ENCODE peak calls at places on chromosomes 7 and 10, in eight cellular contexts. R, A, G, M, C, Z, U and W are unnamed samples.

GRCh38 chr7:30815016-30815854 is 44.0 kb downstream of the MINDY4 start:
- DNase-seq in C (no peak), A (no peak), Z (no peak), R (no peak), U (peak), M (peak), G (no peak), W (no peak)

GRCh38 chr7:18177815-18178660 is 150.4 kb upstream of the PRPS1L1 start:
- DNase-seq in C (no peak), M (peak), A (peak), G (peak), R (no peak), Z (peak), U (no peak), W (no peak)

GRCh38 chr10:46540412-46541016 is 15.9 kb downstream of the GPRIN2 start:
- DNase-seq in R (no peak), U (peak), Z (peak), M (no peak), G (no peak), C (no peak), A (no peak), W (no peak)

GRCh38 chr10:124802313-124802675 is 675 bp downstream of the ABRAXAS2 start:
- DNase-seq in G (peak), U (no peak), C (peak), M (no peak), Z (no peak), A (no peak), R (no peak), W (no peak)

GRCh38 chr7:152523916-152524315 is 88.1 kb upstream of the KMT2C start:
- DNase-seq in Z (no peak), C (no peak), A (no peak), M (no peak), G (no peak), R (no peak), U (no peak), W (no peak)

GRCh38 chr7:128108641-128109423 is 77.6 kb upstream of the LRRC4 start:
- DNase-seq in R (no peak), C (peak), Z (no peak), U (peak), M (no peak), G (peak), A (no peak), W (no peak)

GRCh38 chr10:46272863-46273415 is 13.9 kb upstream of the ANTXRL start:
- DNase-seq in C (no peak), G (no peak), Z (no peak), U (no peak), A (no peak), R (no peak), M (no peak), W (no peak)

GRCh38 chr10:58565256-58565655 is 52.6 kb downstream of the BICC1 start:
- DNase-seq in C (no peak), M (no peak), U (no peak), A (no peak), R (peak), G (no peak), Z (no peak), W (no peak)

GRCh38 chr7:94301024-94301588 is 93.6 kb upstream of the COL1A2 start:
- DNase-seq in A (peak), G (peak), R (peak), Z (peak), C (no peak), M (peak), U (peak), W (peak)

GRCh38 chr10:17872191-17873091 is 63.3 kb downstream of the MRC1 start:
- DNase-seq in A (peak), G (peak), C (peak), M (peak), Z (peak), R (peak), U (no peak), W (no peak)

GRCh38 chr10:116408716-116409115 is 18.9 kb upstream of the PNLIPRP3 start:
- DNase-seq in M (no peak), Z (no peak), U (no peak), G (no peak), R (no peak), C (no peak), A (no peak), W (no peak)

GRCh38 chr7:2604608-2605174 is 27.1 kb upstream of the TTYH3 start:
- DNase-seq in A (no peak), U (no peak), R (no peak), C (no peak), M (no peak), Z (no peak), G (no peak), W (no peak)

GRCh38 chr7:43307522-43307921 is 195.1 kb downstream of the HECW1 start:
- DNase-seq in Z (no peak), A (no peak), U (no peak), C (no peak), M (no peak), G (peak), R (no peak), W (no peak)

GRCh38 chr10:132202070-132202970 is 15.6 kb downstream of the DPYSL4 start:
- DNase-seq in C (no peak), G (no peak), A (no peak), M (no peak), R (no peak), Z (no peak), U (no peak), W (no peak)

GRCh38 chr10:124049484-124049883 is 43.9 kb downstream of the CHST15 start:
- DNase-seq in C (no peak), Z (no peak), R (no peak), A (no peak), U (no peak), M (peak), G (no peak), W (no peak)

GRCh38 chr7:68224041-68224534 is 1227.5 kb downstream of the TYW1 start:
- DNase-seq in C (no peak), G (no peak), U (no peak), Z (no peak), R (peak), A (no peak), M (no peak), W (peak)

GRCh38 chr10:13420532-13421307 is 72.6 kb upstream of the SEPHS1 start:
- DNase-seq in G (no peak), A (no peak), U (no peak), R (no peak), C (no peak), M (no peak), Z (no peak), W (no peak)

GRCh38 chr10:31062856-31063255 is 31.2 kb upstream of the ZNF438 start:
- DNase-seq in U (no peak), M (no peak), Z (no peak), A (no peak), R (no peak), G (no peak), C (no peak), W (no peak)

GRCh38 chr10:117299435-117299834 is 58.5 kb downstream of the SLC18A2 start:
- DNase-seq in U (no peak), A (no peak), R (no peak), G (no peak), Z (no peak), M (no peak), C (no peak), W (no peak)

GRCh38 chr7:12696001-12696400 is 8.6 kb downstream of the ARL4A start:
- DNase-seq in A (no peak), C (no peak), G (no peak), R (no peak), Z (no peak), U (no peak), M (peak), W (no peak)

GRCh38 chr7:156474241-156474743 is 166.3 kb upstream of the RNF32 start:
- DNase-seq in R (no peak), A (no peak), G (peak), Z (peak), M (peak), U (no peak), C (no peak), W (no peak)

GRCh38 chr7:87984088-87984487 is 50.0 kb downstream of the ADAM22 start:
- DNase-seq in Z (no peak), G (no peak), A (no peak), M (no peak), R (no peak), C (no peak), U (no peak), W (no peak)

GRCh38 chr7:11170160-11170559 is 196.5 kb downstream of the PHF14 start:
- DNase-seq in C (no peak), Z (no peak), U (no peak), A (no peak), M (no peak), G (no peak), R (no peak), W (no peak)

GRCh38 chr7:137328389-137329120 is 15.0 kb downstream of the PTN start:
- DNase-seq in R (peak), Z (no peak), U (no peak), M (no peak), A (no peak), G (no peak), C (no peak), W (no peak)

GRCh38 chr10:44865289-44865671 is 45.9 kb upstream of the TMEM72 start:
- DNase-seq in M (no peak), C (no peak), G (peak), U (peak), Z (no peak), R (no peak), A (no peak), W (no peak)

GRCh38 chr7:157400171-157400860 is 63.5 kb downstream of the DNAJB6 start:
- DNase-seq in R (no peak), G (no peak), Z (no peak), A (no peak), C (no peak), U (peak), M (no peak), W (no peak)

GRCh38 chr10:50351483-50352146 is 100.3 kb upstream of the ASAH2 start:
- DNase-seq in A (no peak), Z (no peak), C (no peak), U (no peak), G (no peak), M (no peak), R (no peak), W (no peak)

GRCh38 chr7:95493247-95493646 is 7.5 kb downstream of the ASB4 start:
- DNase-seq in Z (no peak), A (no peak), C (no peak), G (no peak), U (no peak), M (peak), R (no peak), W (no peak)

GRCh38 chr7:101245147-101245668 is 327 bp upstream of the FIS1 start:
- DNase-seq in C (no peak), A (no peak), G (no peak), R (no peak), Z (no peak), M (no peak), U (no peak), W (no peak)

GRCh38 chr10:21827308-21827707 is 176.2 kb downstream of the DNAJC1 start:
- DNase-seq in C (no peak), Z (no peak), A (no peak), R (no peak), U (no peak), M (no peak), G (no peak), W (no peak)

GRCh38 chr10:59057350-59057749 is 119.1 kb upstream of the PHYHIPL start:
- DNase-seq in Z (no peak), G (no peak), C (no peak), U (no peak), R (peak), M (no peak), A (no peak), W (no peak)

GRCh38 chr7:19066109-19066508 is 51.3 kb downstream of the TWIST1 start:
- DNase-seq in G (no peak), R (no peak), A (no peak), Z (no peak), U (no peak), M (no peak), C (no peak), W (no peak)

GRCh38 chr10:91296471-91296870 is 76.0 kb downstream of the PCGF5 start:
- DNase-seq in Z (no peak), R (no peak), U (no peak), C (peak), A (no peak), G (peak), M (peak), W (no peak)

GRCh38 chr7:17427924-17428323 is 129.5 kb downstream of the AHR start:
- DNase-seq in C (no peak), R (no peak), U (no peak), A (no peak), M (no peak), G (no peak), Z (no peak), W (no peak)

GRCh38 chr7:53604201-53604600 is 568.8 kb downstream of the POM121L12 start:
- DNase-seq in U (no peak), C (no peak), R (no peak), G (no peak), Z (no peak), A (no peak), M (no peak), W (no peak)

GRCh38 chr7:53602817-53603418 is 567.5 kb downstream of the POM121L12 start:
- DNase-seq in M (peak), G (peak), R (peak), C (no peak), U (no peak), A (peak), Z (peak), W (no peak)

GRCh38 chr7:53611043-53611442 is 575.6 kb downstream of the POM121L12 start:
- DNase-seq in C (no peak), Z (no peak), R (no peak), M (no peak), U (no peak), G (no peak), A (no peak), W (no peak)

GRCh38 chr7:53609185-53609584 is 573.8 kb downstream of the POM121L12 start:
- DNase-seq in Z (no peak), R (no peak), G (no peak), M (no peak), A (no peak), C (no peak), U (no peak), W (no peak)

DNA sequence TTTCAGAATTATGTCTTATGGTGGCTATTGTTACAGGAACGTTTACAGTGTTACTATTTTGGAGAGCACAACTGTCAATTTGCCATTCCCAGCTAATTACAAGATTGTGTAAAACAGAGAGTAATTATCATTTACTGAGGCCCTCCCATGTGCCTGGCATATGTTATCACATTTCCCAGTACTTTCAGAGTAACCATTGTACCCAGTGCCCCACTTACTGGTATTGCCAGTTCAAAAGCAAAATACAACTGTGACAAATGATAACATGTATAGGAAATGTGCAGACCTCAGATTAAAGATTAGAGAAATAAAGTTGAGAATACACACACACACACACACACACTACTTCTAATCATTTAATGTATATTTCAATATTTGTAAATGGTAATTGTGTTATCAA is 572.5 kb downstream of the POM121L12 start:
- DNase-seq in G (no peak), C (no peak), Z (no peak), M (no peak), U (no peak), R (no peak), A (no peak), W (no peak)
- TF ChIP-seq CTCF in G (no peak), C (no peak), Z (no peak), M (no peak), U (no peak), R (no peak), A (no peak), W (no peak)

DNA sequence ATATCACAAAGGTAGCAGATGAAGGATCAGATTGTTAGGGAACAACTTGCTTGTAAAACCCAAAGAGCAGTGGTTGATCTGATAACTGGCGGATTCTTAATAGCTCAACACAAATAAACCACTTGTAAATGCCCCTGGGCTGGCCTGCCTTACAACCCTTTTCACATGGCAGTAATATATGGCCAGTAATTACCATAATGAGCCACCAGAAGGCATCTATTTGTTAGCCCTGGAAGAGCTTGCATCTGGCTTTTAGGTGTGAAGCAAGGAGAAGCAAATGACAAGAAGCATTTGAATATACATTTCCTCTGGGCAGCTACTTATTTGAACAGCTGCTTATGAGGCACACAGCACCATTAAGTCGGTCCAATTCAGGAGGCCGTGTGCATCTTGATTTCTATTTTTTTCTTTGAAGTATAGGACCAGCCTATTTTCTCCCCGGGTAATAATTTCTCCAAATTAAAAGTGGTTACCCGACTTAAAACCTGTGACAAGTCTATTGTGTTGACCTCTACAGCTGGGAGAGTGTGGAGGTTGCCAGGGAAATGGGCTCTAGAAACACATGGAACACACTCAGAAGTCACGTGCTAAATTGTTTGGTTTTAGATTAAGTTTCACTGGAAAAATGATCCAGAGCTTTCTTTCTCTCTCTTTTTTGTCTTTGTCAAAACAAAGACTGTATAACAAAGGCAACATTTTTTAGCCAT is 113.4 kb downstream of the SEM1 start:
- DNase-seq in C (no peak), U (no peak), R (peak), M (peak), Z (peak), G (peak), A (no peak), W (no peak)
- TF ChIP-seq CTCF in C (no peak), U (no peak), R (peak), M (peak), Z (peak), G (no peak), A (peak), W (no peak)

GRCh38 chr7:963236-964078 is 9.0 kb upstream of the ADAP1 start:
- DNase-seq in R (peak), G (no peak), U (peak), Z (no peak), M (no peak), A (no peak), C (peak), W (no peak)
- TF ChIP-seq CTCF in R (no peak), G (no peak), U (no peak), Z (no peak), M (no peak), A (no peak), C (no peak), W (no peak)

DNA sequence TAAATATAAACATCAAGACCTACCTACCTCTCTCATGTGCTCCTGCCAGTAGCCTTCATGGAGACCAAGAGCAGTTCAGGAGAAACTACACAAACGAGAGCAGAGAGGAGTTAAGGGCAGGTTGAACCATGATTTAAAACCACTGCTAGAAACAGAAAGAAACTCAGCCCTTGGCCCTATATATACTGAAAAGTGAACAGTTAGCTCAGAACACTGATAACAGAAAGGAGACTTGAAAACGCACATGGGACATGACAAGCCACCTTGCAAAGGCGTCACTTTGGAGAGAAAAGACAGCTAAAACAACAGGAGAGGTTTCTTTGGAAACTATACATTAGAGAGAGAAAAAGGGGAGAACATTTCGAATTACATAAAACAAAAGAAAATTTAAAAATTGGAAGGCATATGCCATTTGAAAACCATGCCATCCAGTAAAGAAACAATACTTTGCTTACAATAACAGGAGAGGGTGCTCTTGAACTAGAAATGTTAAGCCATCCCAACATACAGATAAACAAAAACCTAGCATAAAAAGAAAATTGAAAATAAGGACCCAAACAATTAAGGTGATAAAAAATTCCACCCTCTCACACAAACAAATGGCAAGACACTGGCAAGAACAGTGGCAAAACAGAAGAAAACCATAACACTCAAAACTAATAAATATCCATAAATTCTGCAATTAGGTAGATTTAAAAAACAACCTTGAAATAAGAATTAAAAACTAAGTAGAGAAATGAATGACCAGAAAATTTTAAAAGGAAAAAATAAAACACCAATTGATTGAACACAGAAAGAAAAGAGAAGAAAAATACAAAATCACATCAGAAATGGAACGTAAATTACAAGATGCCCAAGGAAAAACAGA is 232.7 kb downstream of the IMMP2L start:
- DNase-seq in A (no peak), U (no peak), R (no peak), M (peak), C (no peak), G (no peak), Z (no peak), W (no peak)
- TF ChIP-seq CTCF in A (peak), U (no peak), R (no peak), M (peak), C (no peak), G (no peak), Z (peak), W (no peak)

DNA sequence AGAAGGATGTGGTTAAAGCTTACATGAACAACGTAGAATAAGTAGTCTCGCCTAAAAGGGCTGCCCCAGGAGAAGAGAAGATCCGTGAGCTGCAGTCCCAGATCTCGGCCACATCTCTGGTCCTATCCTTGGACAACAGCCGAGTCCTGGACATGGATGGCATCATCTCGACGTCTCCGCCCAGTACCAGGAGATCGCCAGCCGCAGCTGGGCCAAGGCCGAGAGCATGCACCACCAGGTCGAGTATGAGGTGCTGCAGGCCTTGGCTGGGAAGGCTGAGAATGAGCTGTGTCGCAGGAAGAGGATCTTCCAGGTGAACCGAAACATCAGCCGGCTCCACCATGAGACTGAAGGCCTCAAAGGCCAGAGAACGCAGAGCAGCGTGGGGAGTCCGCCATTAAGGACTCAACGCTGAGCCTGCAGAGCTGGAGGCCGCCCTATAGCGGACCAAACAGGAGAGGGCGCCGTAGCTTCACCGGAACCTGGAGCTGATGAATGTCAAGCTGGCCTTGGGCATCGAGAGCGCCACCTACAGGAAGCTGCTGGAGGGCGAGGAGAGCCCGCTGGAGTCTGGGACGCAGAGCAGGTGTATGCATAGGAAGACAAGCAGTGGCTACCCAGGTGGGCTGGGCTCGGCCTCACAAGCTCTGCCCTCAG is 22.2 kb downstream of the LIPK start:
- DNase-seq in A (no peak), M (no peak), R (peak), G (peak), C (peak), U (no peak), Z (peak), W (peak)
- TF ChIP-seq CTCF in A (no peak), M (no peak), R (peak), G (peak), C (peak), U (no peak), Z (peak), W (peak)

GRCh38 chr10:105241254-105241653 is 600.2 kb downstream of the SORCS3 start:
- DNase-seq in M (no peak), G (no peak), R (no peak), C (no peak), Z (no peak), A (no peak), U (no peak), W (no peak)
- TF ChIP-seq CTCF in M (no peak), G (no peak), R (no peak), C (no peak), Z (no peak), A (no peak), U (no peak), W (no peak)